ENCODE peak calls at places on chromosomes 16 and 17, in seven cellular contexts. One of them, this sample, is unnamed.

GRCh38 chr16:81190667-81191066 is 47.8 kb upstream of the BCO1 start:
- DNase-seq in stimulated activated CD8-positive, alpha-beta memory T cell treated with anti-CD3 and anti-CD28 coated beads, Interleukin-4, amount 100 ng/mL, for 4 hours: no peak
- DNase-seq in bronchial epithelial cell: peak; percentile 21
- DNase-seq in RWPE1: no peak
- DNase-seq in GM06990: no peak
- DNase-seq in H1: no peak
- DNase-seq in body of pancreas: no peak
- DNase-seq in this sample: no peak

GRCh38 chr17:8488931-8489330 is 53.2 kb downstream of the NDEL1 start:
- DNase-seq in stimulated activated CD8-positive, alpha-beta memory T cell treated with anti-CD3 and anti-CD28 coated beads, Interleukin-4, amount 100 ng/mL, for 4 hours: no peak
- DNase-seq in bronchial epithelial cell: peak; percentile 73
- DNase-seq in RWPE1: no peak
- DNase-seq in GM06990: no peak
- DNase-seq in H1: no peak
- DNase-seq in body of pancreas: peak; percentile 50
- DNase-seq in this sample: no peak

GRCh38 chr17:57203076-57203475 is 53.2 kb upstream of the MSI2 start:
- DNase-seq in stimulated activated CD8-positive, alpha-beta memory T cell treated with anti-CD3 and anti-CD28 coated beads, Interleukin-4, amount 100 ng/mL, for 4 hours: no peak
- DNase-seq in bronchial epithelial cell: no peak
- DNase-seq in RWPE1: no peak
- DNase-seq in GM06990: no peak
- DNase-seq in H1: peak; percentile 28
- DNase-seq in body of pancreas: no peak
- DNase-seq in this sample: no peak

GRCh38 chr17:56499799-56500388 is 93.6 kb upstream of the NOG start:
- DNase-seq in stimulated activated CD8-positive, alpha-beta memory T cell treated with anti-CD3 and anti-CD28 coated beads, Interleukin-4, amount 100 ng/mL, for 4 hours: no peak
- DNase-seq in bronchial epithelial cell: peak; percentile 50
- DNase-seq in RWPE1: no peak
- DNase-seq in GM06990: no peak
- DNase-seq in H1: no peak
- DNase-seq in body of pancreas: peak; percentile 8
- DNase-seq in this sample: no peak

GRCh38 chr17:65099941-65100315 is 37.2 kb upstream of the RGS9 start:
- DNase-seq in stimulated activated CD8-positive, alpha-beta memory T cell treated with anti-CD3 and anti-CD28 coated beads, Interleukin-4, amount 100 ng/mL, for 4 hours: peak; percentile 62
- DNase-seq in bronchial epithelial cell: peak; percentile 64
- DNase-seq in RWPE1: peak; percentile 76
- DNase-seq in GM06990: peak; percentile 70
- DNase-seq in H1: no peak
- DNase-seq in body of pancreas: peak; percentile 48
- DNase-seq in this sample: no peak

GRCh38 chr16:66899310-66899944 is 19.1 kb downstream of the PDP2 start:
- DNase-seq in stimulated activated CD8-positive, alpha-beta memory T cell treated with anti-CD3 and anti-CD28 coated beads, Interleukin-4, amount 100 ng/mL, for 4 hours: no peak
- DNase-seq in bronchial epithelial cell: no peak
- DNase-seq in RWPE1: no peak
- DNase-seq in GM06990: no peak
- DNase-seq in H1: no peak
- DNase-seq in body of pancreas: no peak
- DNase-seq in this sample: no peak

GRCh38 chr17:10748475-10749110 is 18.8 kb upstream of the TMEM220 start:
- DNase-seq in stimulated activated CD8-positive, alpha-beta memory T cell treated with anti-CD3 and anti-CD28 coated beads, Interleukin-4, amount 100 ng/mL, for 4 hours: no peak
- DNase-seq in bronchial epithelial cell: no peak
- DNase-seq in RWPE1: no peak
- DNase-seq in GM06990: no peak
- DNase-seq in H1: no peak
- DNase-seq in body of pancreas: no peak
- DNase-seq in this sample: no peak

GRCh38 chr17:38403491-38403890 is 24.8 kb upstream of the ARHGAP23 start:
- DNase-seq in stimulated activated CD8-positive, alpha-beta memory T cell treated with anti-CD3 and anti-CD28 coated beads, Interleukin-4, amount 100 ng/mL, for 4 hours: no peak
- DNase-seq in bronchial epithelial cell: peak; percentile 17
- DNase-seq in RWPE1: peak; percentile 33
- DNase-seq in GM06990: no peak
- DNase-seq in H1: no peak
- DNase-seq in body of pancreas: no peak
- DNase-seq in this sample: peak; percentile 60

GRCh38 chr16:85221810-85222150 is 109.5 kb upstream of the CIBAR2 start:
- DNase-seq in stimulated activated CD8-positive, alpha-beta memory T cell treated with anti-CD3 and anti-CD28 coated beads, Interleukin-4, amount 100 ng/mL, for 4 hours: no peak
- DNase-seq in bronchial epithelial cell: no peak
- DNase-seq in RWPE1: no peak
- DNase-seq in GM06990: no peak
- DNase-seq in H1: no peak
- DNase-seq in body of pancreas: no peak
- DNase-seq in this sample: no peak

GRCh38 chr16:80825365-80825758 is 21.0 kb upstream of the CDYL2 start:
- DNase-seq in stimulated activated CD8-positive, alpha-beta memory T cell treated with anti-CD3 and anti-CD28 coated beads, Interleukin-4, amount 100 ng/mL, for 4 hours: no peak
- DNase-seq in bronchial epithelial cell: no peak
- DNase-seq in RWPE1: no peak
- DNase-seq in GM06990: no peak
- DNase-seq in H1: no peak
- DNase-seq in body of pancreas: no peak
- DNase-seq in this sample: no peak

GRCh38 chr16:55530316-55530856 is 21.5 kb downstream of the LPCAT2 start:
- DNase-seq in stimulated activated CD8-positive, alpha-beta memory T cell treated with anti-CD3 and anti-CD28 coated beads, Interleukin-4, amount 100 ng/mL, for 4 hours: no peak
- DNase-seq in bronchial epithelial cell: no peak
- DNase-seq in RWPE1: no peak
- DNase-seq in GM06990: no peak
- DNase-seq in H1: no peak
- DNase-seq in body of pancreas: no peak
- DNase-seq in this sample: no peak

GRCh38 chr16:83907926-83908325 is 9.0 kb downstream of the MLYCD start:
- DNase-seq in stimulated activated CD8-positive, alpha-beta memory T cell treated with anti-CD3 and anti-CD28 coated beads, Interleukin-4, amount 100 ng/mL, for 4 hours: no peak
- DNase-seq in bronchial epithelial cell: no peak
- DNase-seq in RWPE1: no peak
- DNase-seq in GM06990: no peak
- DNase-seq in H1: no peak
- DNase-seq in body of pancreas: no peak
- DNase-seq in this sample: no peak

GRCh38 chr17:73815474-73815873 is 171.2 kb upstream of the SDK2 start:
- DNase-seq in stimulated activated CD8-positive, alpha-beta memory T cell treated with anti-CD3 and anti-CD28 coated beads, Interleukin-4, amount 100 ng/mL, for 4 hours: no peak
- DNase-seq in bronchial epithelial cell: no peak
- DNase-seq in RWPE1: no peak
- DNase-seq in GM06990: no peak
- DNase-seq in H1: no peak
- DNase-seq in body of pancreas: no peak
- DNase-seq in this sample: no peak

GRCh38 chr16:1786242-1787055 is 3.7 kb downstream of the NUBP2 start:
- DNase-seq in stimulated activated CD8-positive, alpha-beta memory T cell treated with anti-CD3 and anti-CD28 coated beads, Interleukin-4, amount 100 ng/mL, for 4 hours: no peak
- DNase-seq in bronchial epithelial cell: no peak
- DNase-seq in RWPE1: no peak
- DNase-seq in GM06990: peak; percentile 15
- DNase-seq in H1: peak; percentile 62
- DNase-seq in body of pancreas: no peak
- DNase-seq in this sample: no peak

GRCh38 chr17:65198653-65199382 is 61.6 kb downstream of the RGS9 start:
- DNase-seq in stimulated activated CD8-positive, alpha-beta memory T cell treated with anti-CD3 and anti-CD28 coated beads, Interleukin-4, amount 100 ng/mL, for 4 hours: no peak
- DNase-seq in bronchial epithelial cell: peak; percentile 67
- DNase-seq in RWPE1: peak; percentile 88
- DNase-seq in GM06990: peak; percentile 26
- DNase-seq in H1: peak; percentile 55
- DNase-seq in body of pancreas: peak; percentile 27
- DNase-seq in this sample: peak; percentile 3

GRCh38 chr17:47686661-47687327 is 7.2 kb upstream of the TBKBP1 start:
- DNase-seq in stimulated activated CD8-positive, alpha-beta memory T cell treated with anti-CD3 and anti-CD28 coated beads, Interleukin-4, amount 100 ng/mL, for 4 hours: no peak
- DNase-seq in bronchial epithelial cell: no peak
- DNase-seq in RWPE1: no peak
- DNase-seq in GM06990: no peak
- DNase-seq in H1: no peak
- DNase-seq in body of pancreas: no peak
- DNase-seq in this sample: no peak

This sample was measured in NCI-H510A.